ENCODE peak calls at places on chromosomes 11 and 22, in nine cellular contexts. A is cardiac fibroblast, M is body of pancreas, N is AG10803, E is fibroblast of the aortic adventitia, C is astrocyte of the cerebellum, J is bronchial epithelial cell, I is SK-N-SH, K is brain microvascular endothelial cell. P is an unnamed sample.

GRCh38 chr22:24066872-24067271 is 55.8 kb downstream of the CABIN1 start:
- DNase-seq in C (no peak), A (no peak), J (no peak), I (no peak), E (no peak), N (no peak), K (no peak), M (peak), P (no peak)

GRCh38 chr22:20520093-20520511 is 12.7 kb downstream of the MED15 start:
- DNase-seq in N (peak), C (no peak), A (no peak), J (peak), K (peak), I (no peak), E (no peak), M (no peak), P (peak)

GRCh38 chr22:37241351-37242142 is 2.5 kb downstream of the RAC2 start:
- DNase-seq in K (no peak), N (no peak), M (no peak), J (no peak), I (peak), C (no peak), E (no peak), A (peak), P (no peak)

GRCh38 chr11:102243399-102243884 is 73.8 kb upstream of the BIRC3 start:
- DNase-seq in N (no peak), C (no peak), K (no peak), M (no peak), I (no peak), A (no peak), J (no peak), E (no peak), P (no peak)

GRCh38 chr11:60957188-60957587 is 5.2 kb upstream of the SLC15A3 start:
- DNase-seq in I (no peak), E (peak), J (peak), N (no peak), K (peak), C (no peak), M (no peak), A (peak), P (peak)

GRCh38 chr11:2435288-2436012 is 8.9 kb downstream of the TRPM5 start:
- DNase-seq in J (no peak), A (no peak), I (no peak), E (no peak), N (no peak), M (no peak), K (no peak), C (no peak), P (no peak)

GRCh38 chr11:70423523-70424505 is 25.5 kb downstream of the CTTN start:
- DNase-seq in K (peak), J (no peak), I (no peak), N (peak), A (peak), C (peak), M (no peak), E (peak), P (peak)

GRCh38 chr11:44285756-44286155 is 24.2 kb downstream of the ALX4 start:
- DNase-seq in A (no peak), M (no peak), N (no peak), E (no peak), K (no peak), J (no peak), I (no peak), C (no peak), P (no peak)

GRCh38 chr22:45204241-45204640 is 36.5 kb downstream of the KIAA0930 start:
- DNase-seq in N (no peak), A (no peak), I (no peak), E (no peak), C (no peak), K (no peak), J (no peak), M (no peak), P (no peak)

GRCh38 chr22:40533712-40534378 is 102.7 kb downstream of the MRTFA start:
- DNase-seq in A (peak), E (peak), N (peak), K (peak), I (no peak), M (no peak), C (no peak), J (peak), P (peak)

GRCh38 chr11:47477323-47477722 is 28.4 kb upstream of the RAPSN start:
- DNase-seq in I (no peak), N (no peak), A (peak), M (no peak), E (peak), C (no peak), J (peak), K (peak), P (peak)

GRCh38 chr11:67022341-67022933 is 497 bp upstream of the SYT12 start:
- DNase-seq in N (no peak), M (peak), K (peak), E (peak), J (peak), I (peak), C (no peak), A (peak), P (peak)

GRCh38 chr11:121611242-121611641 is 158.5 kb upstream of the SORL1-AS1 start:
- DNase-seq in A (no peak), M (no peak), C (no peak), N (no peak), K (no peak), J (no peak), I (no peak), E (no peak), P (no peak)

GRCh38 chr11:125343732-125344131 is 152.3 kb downstream of the FEZ1 start:
- DNase-seq in A (peak), K (peak), J (no peak), I (no peak), E (no peak), M (no peak), C (no peak), N (no peak), P (peak)

GRCh38 chr11:132911186-132911585 is 621.1 kb downstream of the OPCML start:
- DNase-seq in A (peak), K (peak), J (peak), I (no peak), M (no peak), E (peak), C (peak), N (peak), P (peak)

GRCh38 chr11:5107285-5107684 is 30.9 kb downstream of the OR52A5 start:
- DNase-seq in A (no peak), N (no peak), I (no peak), J (no peak), K (no peak), C (no peak), M (no peak), E (no peak), P (no peak)

GRCh38 chr11:130908770-130909625 is 7.3 kb downstream of the SNX19 start:
- DNase-seq in C (peak), J (peak), E (peak), N (peak), A (peak), M (no peak), K (peak), I (no peak), P (peak)

GRCh38 chr22:17629646-17630045 is 1.1 kb upstream of the ATP6V1E1 start:
- DNase-seq in N (no peak), A (no peak), K (no peak), M (no peak), C (no peak), E (no peak), I (no peak), J (no peak), P (no peak)

GRCh38 chr22:37485714-37486223 is 415 bp downstream of the MFNG start:
- DNase-seq in M (no peak), C (no peak), J (no peak), I (no peak), N (no peak), K (no peak), E (no peak), A (no peak), P (no peak)

GRCh38 chr11:128036006-128036405 is 551.4 kb downstream of the ETS1 start:
- DNase-seq in N (no peak), C (no peak), E (no peak), J (no peak), M (no peak), A (no peak), I (no peak), K (no peak), P (no peak)

GRCh38 chr11:128040603-128041002 is 546.8 kb downstream of the ETS1 start:
- DNase-seq in C (no peak), E (peak), N (peak), M (no peak), J (no peak), I (peak), K (no peak), A (peak), P (peak)

GRCh38 chr11:128036556-128037093 is 550.7 kb downstream of the ETS1 start:
- DNase-seq in N (peak), M (no peak), J (no peak), E (no peak), A (no peak), C (no peak), K (no peak), I (no peak), P (no peak)

GRCh38 chr11:128042290-128042751 is 545.0 kb downstream of the ETS1 start:
- DNase-seq in K (no peak), E (no peak), M (no peak), J (no peak), N (no peak), I (peak), C (no peak), A (no peak), P (no peak)

DNA sequence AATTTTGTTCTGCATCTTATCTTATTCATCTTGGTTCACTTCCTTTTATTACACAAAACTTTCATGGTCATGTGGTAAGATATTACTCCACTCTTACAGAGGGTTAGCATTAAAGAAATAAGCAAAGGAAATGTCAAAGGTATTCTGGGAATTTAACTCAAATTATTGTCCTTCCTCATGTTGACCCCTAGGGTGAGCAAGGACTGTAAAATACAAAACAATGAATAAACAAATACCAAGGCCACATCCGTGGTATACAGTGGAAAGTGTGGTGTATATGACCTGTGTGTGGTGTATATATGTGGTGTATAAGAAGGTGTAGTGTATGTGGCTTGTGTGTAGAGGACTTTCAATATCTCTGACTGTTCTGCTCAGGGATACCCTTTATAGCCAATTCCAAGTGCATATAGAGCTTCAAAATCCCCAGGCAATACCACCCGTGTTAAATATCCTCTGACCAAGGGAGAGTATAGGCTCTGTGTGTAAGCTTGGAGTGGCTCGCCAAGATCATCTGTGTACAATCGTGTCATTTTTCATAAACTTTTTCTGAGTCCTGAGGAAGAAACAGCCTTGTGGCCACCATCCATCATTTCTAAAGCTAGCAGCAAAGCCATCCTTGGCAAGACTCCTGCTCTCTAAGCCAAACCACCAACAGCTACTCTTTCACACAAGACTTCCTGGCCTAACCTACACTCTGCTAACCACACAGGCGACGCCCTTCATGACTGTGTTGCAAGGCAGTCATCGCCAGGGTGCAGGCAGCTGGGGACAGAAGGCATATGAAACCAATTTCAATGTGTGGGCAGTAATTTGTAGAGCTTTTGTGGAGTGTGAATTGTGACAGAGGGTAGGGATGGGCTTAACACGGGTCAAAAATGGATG is 548.0 kb downstream of the ETS1 start:
- DNase-seq in M (no peak), J (peak), I (no peak), E (peak), N (peak), K (peak), A (peak), C (peak), P (peak)
- H3K4me3 ChIP-seq in M (no peak), J (no peak), I (no peak), E (no peak), N (no peak), K (no peak), A (no peak), C (no peak), P (no peak)

DNA sequence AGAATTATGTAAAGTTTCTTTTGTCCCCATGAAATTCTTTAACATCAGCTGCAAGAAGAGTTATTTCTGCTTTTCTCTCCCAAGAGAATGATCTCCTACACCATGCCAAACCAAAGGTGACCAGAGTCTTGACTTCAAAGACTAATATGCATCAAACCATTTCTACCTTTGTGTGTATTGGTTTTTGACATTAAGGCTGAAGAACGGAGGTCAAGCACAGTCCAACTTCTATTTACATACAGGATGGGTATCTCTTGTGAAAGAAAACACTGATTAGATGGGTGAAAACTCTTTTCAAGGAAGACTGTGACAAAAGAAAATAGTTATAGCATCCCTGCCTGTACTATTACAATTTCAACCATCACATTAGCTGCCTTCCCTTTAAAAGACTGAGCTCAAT is 256.3 kb downstream of the CADM1 start:
- DNase-seq in N (no peak), I (no peak), A (no peak), K (no peak), J (no peak), E (no peak), C (no peak), M (no peak), P (no peak)
- TF ChIP-seq CTCF in N (no peak), I (no peak), A (no peak), K (no peak), J (no peak), E (no peak), C (no peak), M (no peak), P (no peak)

GRCh38 chr22:49849161-49850020 is 4.3 kb upstream of the ZBED4 start:
- DNase-seq in C (no peak), I (peak), N (no peak), E (no peak), A (no peak), J (no peak), M (no peak), K (no peak), P (no peak)
- H3K4me3 ChIP-seq in C (peak), I (peak), N (no peak), E (no peak), A (peak), J (no peak), M (peak), K (no peak), P (no peak)

DNA sequence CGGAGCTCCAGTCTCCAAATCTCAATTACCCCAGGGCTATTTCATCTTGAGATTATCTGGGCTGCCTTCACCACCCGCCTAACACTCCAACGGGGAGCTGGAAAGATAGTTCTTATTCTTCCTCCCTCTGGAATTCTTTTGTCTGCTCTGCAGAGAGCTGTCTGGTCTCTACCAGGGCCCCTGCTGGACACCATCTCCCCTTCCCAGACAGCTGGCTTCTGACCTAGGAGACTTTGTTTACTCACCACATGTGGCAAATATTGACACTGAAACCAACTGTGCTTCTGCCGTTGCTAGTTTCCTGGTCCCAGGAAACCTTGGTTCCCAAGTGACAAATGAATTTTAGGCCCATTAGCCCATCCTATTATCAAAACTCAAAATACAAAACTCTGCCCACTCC is 93.8 kb downstream of the DSCAML1 start:
- DNase-seq in E (no peak), K (no peak), M (peak), A (no peak), C (no peak), J (no peak), I (no peak), N (no peak), P (no peak)
- TF ChIP-seq CTCF in E (no peak), K (no peak), M (no peak), A (no peak), C (no peak), J (no peak), I (no peak), N (no peak), P (no peak)

GRCh38 chr11:126415669-126416420 is 60.4 kb downstream of the ST3GAL4 start:
- DNase-seq in A (peak), I (no peak), N (peak), M (peak), E (peak), K (no peak), J (no peak), C (no peak), P (peak)
- H3K4me3 ChIP-seq in A (no peak), I (no peak), N (peak), M (no peak), E (no peak), K (peak), J (peak), C (no peak), P (no peak)